ENCODE peak calls at places on chromosomes 1 and 21, in five cellular contexts. C is thoracic aorta, A is GM13977, F is lung, U is endodermal cell. V is an unnamed sample.

GRCh38 chr1:13832100-13832499 is 132.1 kb downstream of the PRDM2 start:
- DNase-seq in F (no peak), U (no peak), A (no peak), C (no peak), V (no peak)

GRCh38 chr1:198024782-198025181 is 107.6 kb downstream of the LHX9 start:
- DNase-seq in U (peak; percentile 60), F (no peak), A (no peak), C (no peak), V (no peak)

GRCh38 chr1:3746784-3747521 is 5.3 kb upstream of the CCDC27 start:
- DNase-seq in F (peak; percentile 93), C (peak; percentile 40), A (peak; percentile 98), U (peak; percentile 98), V (peak; percentile 30)

GRCh38 chr1:206565973-206566372 is 46.3 kb downstream of the EIF2D start:
- DNase-seq in U (no peak), C (no peak), A (no peak), F (no peak), V (no peak)

GRCh38 chr1:54052470-54052933 is 502 bp downstream of the TMEM59 start:
- DNase-seq in A (peak; percentile 21), U (peak; percentile 77), C (no peak), F (peak; percentile 35), V (no peak)

GRCh38 chr1:183477986-183478781 is 5.9 kb downstream of the SMG7 start:
- DNase-seq in U (no peak), F (no peak), C (no peak), A (peak; percentile 22), V (no peak)

GRCh38 chr21:35329940-35330670 is 281.0 kb upstream of the RUNX1 start:
- DNase-seq in C (no peak), A (no peak), U (no peak), F (no peak), V (no peak)

GRCh38 chr1:13663969-13664368 is 36.0 kb upstream of the PRDM2 start:
- DNase-seq in A (no peak), U (no peak), C (no peak), F (no peak), V (no peak)

GRCh38 chr1:35888255-35888654 is 5.2 kb downstream of the AGO1 start:
- DNase-seq in F (no peak), C (no peak), A (no peak), U (no peak), V (no peak)

GRCh38 chr1:1153874-1154273 is 19.8 kb upstream of the TTLL10 start:
- DNase-seq in F (no peak), A (no peak), C (no peak), U (no peak), V (no peak)

GRCh38 chr1:93874025-93874651 is 4.9 kb downstream of the DNTTIP2 start:
- DNase-seq in C (no peak), A (no peak), F (no peak), U (no peak), V (no peak)

GRCh38 chr1:54364613-54365012 is 41.6 kb downstream of the SSBP3 start:
- DNase-seq in U (no peak), A (no peak), C (no peak), F (no peak), V (no peak)

GRCh38 chr1:114298059-114298458 is 144.4 kb upstream of the SYT6 start:
- DNase-seq in U (no peak), F (no peak), A (no peak), C (no peak), V (no peak)

GRCh38 chr21:35376406-35377135 is 327.5 kb upstream of the RUNX1 start:
- DNase-seq in F (no peak), U (no peak), A (no peak), C (no peak), V (no peak)

GRCh38 chr21:36806103-36806502 is 107.2 kb downstream of the SIM2 start:
- DNase-seq in F (no peak), A (no peak), C (no peak), U (no peak), V (no peak)

GRCh38 chr1:200542162-200542561 is 78.4 kb downstream of the KIF14 start:
- DNase-seq in U (no peak), C (no peak), F (no peak), A (no peak), V (no peak)

GRCh38 chr1:208997726-208998312 is 585.7 kb upstream of the CAMK1G start:
- DNase-seq in U (no peak), C (no peak), F (no peak), A (no peak), V (no peak)

GRCh38 chr1:81187636-81188035 is 613.1 kb upstream of the ADGRL2 start:
- DNase-seq in C (no peak), A (no peak), F (no peak), U (no peak), V (no peak)
- TF ChIP-seq CTCF in C (no peak), A (no peak), F (no peak), U (no peak), V (no peak)

GRCh38 chr1:25797939-25798338 is 2.1 kb upstream of the SELENON start:
- DNase-seq in U (peak; percentile 91), F (no peak), A (no peak), C (no peak), V (no peak)
- TF ChIP-seq CTCF in U (peak; percentile 88), F (peak; percentile 3), A (peak; percentile 16), C (no peak), V (no peak)

GRCh38 chr1:86753700-86754099 is 49.3 kb downstream of the SH3GLB1 start:
- DNase-seq in F (no peak), A (no peak), U (peak; percentile 72), C (no peak), V (no peak)
- TF ChIP-seq CTCF in F (no peak), A (peak; percentile 15), U (peak; percentile 60), C (no peak), V (no peak)

GRCh38 chr1:115647507-115647906 is 5.7 kb downstream of the VANGL1 start:
- DNase-seq in A (peak; percentile 26), F (no peak), C (no peak), U (peak; percentile 54), V (no peak)
- TF ChIP-seq CTCF in A (no peak), F (no peak), C (no peak), U (no peak), V (no peak)

GRCh38 chr1:116825735-116826438 is 71.7 kb downstream of the CD2 start:
- DNase-seq in U (peak; percentile 58), F (no peak), A (no peak), C (no peak), V (no peak)
- TF ChIP-seq CTCF in U (peak; percentile 15), F (no peak), A (no peak), C (no peak), V (no peak)

GRCh38 chr1:232047473-232047872 is 420.9 kb downstream of the DISC1 start:
- DNase-seq in C (no peak), F (no peak), A (no peak), U (no peak), V (no peak)
- TF ChIP-seq CTCF in C (no peak), F (no peak), A (no peak), U (peak; percentile 70), V (no peak)

DNA sequence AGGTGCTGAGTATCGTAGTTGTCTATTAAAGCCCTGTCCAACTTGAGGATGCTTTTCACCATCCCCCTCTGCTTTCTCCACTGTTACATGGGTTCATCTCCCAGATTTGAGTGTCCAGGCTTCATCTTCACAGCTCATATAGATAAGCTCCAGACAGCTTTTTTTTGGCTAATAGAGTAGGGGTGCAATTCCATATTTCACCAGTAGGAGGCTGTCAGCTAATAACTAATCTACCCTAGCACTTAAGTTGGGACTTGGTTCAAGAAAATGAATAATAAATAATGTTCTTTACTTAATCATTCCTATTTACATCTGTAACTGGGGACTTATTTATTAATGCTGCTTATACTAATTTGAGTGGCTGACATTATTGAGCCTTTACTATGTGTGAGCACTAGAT is 124.5 kb downstream of the IGSF21 start:
- DNase-seq in A (no peak), U (no peak), F (no peak), C (no peak), V (no peak)
- TF ChIP-seq CTCF in A (no peak), U (peak; percentile 69), F (no peak), C (peak; percentile 26), V (no peak)

GRCh38 chr1:107594541-107594940 is 370.4 kb downstream of the VAV3 start:
- DNase-seq in C (no peak), F (no peak), A (no peak), U (no peak), V (no peak)
- TF ChIP-seq CTCF in C (no peak), F (no peak), A (no peak), U (no peak), V (no peak)

V was measured in ascending aorta.